ENCODE peak calls at places on chromosome 15, in four cellular contexts. M is NCI-H774, F is fibroblast of the aortic adventitia, J is GM04503. Z is an unnamed sample.

GRCh38 chr15:68783226-68784054 is 37.3 kb downstream of the ANP32A start:
- DNase-seq in M (no peak), F (no peak), J (no peak), Z (no peak)

GRCh38 chr15:70788114-70789049 is 25.0 kb upstream of the UACA start:
- DNase-seq in M (no peak), F (peak; percentile 81), J (peak; percentile 57), Z (peak; percentile 74)

GRCh38 chr15:96409231-96410138 is 79.0 kb downstream of the NR2F2 start:
- DNase-seq in M (no peak), F (no peak), J (no peak), Z (no peak)

GRCh38 chr15:92324036-92324963 is 69.4 kb upstream of the ST8SIA2 start:
- DNase-seq in M (no peak), F (no peak), J (no peak), Z (no peak)

GRCh38 chr15:76345880-76346665 is 9.5 kb downstream of the ISL2 start:
- DNase-seq in M (no peak), F (no peak), J (no peak), Z (no peak)

GRCh38 chr15:73959012-73959581 is 32.8 kb downstream of the LOXL1 start:
- DNase-seq in M (no peak), F (no peak), J (no peak), Z (no peak)

GRCh38 chr15:84633311-84634227 is 20.5 kb downstream of the WDR73 start:
- DNase-seq in M (peak; percentile 10), F (peak; percentile 64), J (no peak), Z (no peak)

GRCh38 chr15:62564889-62565288 is 399.8 kb upstream of the C2CD4B start:
- DNase-seq in M (no peak), F (no peak), J (no peak), Z (no peak)

GRCh38 chr15:90002428-90002844 is 1.3 kb downstream of the ZNF710 start:
- DNase-seq in M (peak; percentile 17), F (peak; percentile 44), J (no peak), Z (no peak)

GRCh38 chr15:35603298-35603697 is 57.3 kb upstream of the DPH6 start:
- DNase-seq in M (no peak), F (peak; percentile 69), J (no peak), Z (peak; percentile 10)

GRCh38 chr15:53588773-53589172 is 170.7 kb downstream of the WDR72 start:
- DNase-seq in M (no peak), F (peak; percentile 0), J (no peak), Z (no peak)

GRCh38 chr15:67967871-67968423 is 86.2 kb upstream of the PIAS1 start:
- DNase-seq in M (peak; percentile 84), F (peak; percentile 53), J (no peak), Z (peak; percentile 19)

GRCh38 chr15:69807752-69808151 is 290.0 kb downstream of the TLE3 start:
- DNase-seq in M (no peak), F (no peak), J (no peak), Z (no peak)

GRCh38 chr15:70065006-70065722 is 32.6 kb downstream of the TLE3 start:
- DNase-seq in M (no peak), F (no peak), J (no peak), Z (no peak)

GRCh38 chr15:70238917-70239316 is 141.2 kb upstream of the TLE3 start:
- DNase-seq in M (no peak), F (no peak), J (no peak), Z (no peak)

GRCh38 chr15:58190419-58190818 is 52.2 kb downstream of the AQP9 start:
- DNase-seq in M (no peak), F (peak; percentile 28), J (no peak), Z (no peak)

GRCh38 chr15:98785408-98785795 is 137.1 kb downstream of the IGF1R start:
- DNase-seq in M (no peak), F (no peak), J (no peak), Z (no peak)

GRCh38 chr15:57376695-57377477 is 581 bp downstream of the CGNL1 start:
- DNase-seq in M (no peak), F (peak; percentile 58), J (no peak), Z (no peak)

GRCh38 chr15:70033529-70034140 is 64.1 kb downstream of the TLE3 start:
- DNase-seq in M (peak; percentile 15), F (peak; percentile 85), J (no peak), Z (no peak)

GRCh38 chr15:43249699-43250203 is 17.0 kb downstream of the TGM5 start:
- DNase-seq in M (no peak), F (peak; percentile 52), J (peak; percentile 87), Z (peak; percentile 35)

GRCh38 chr15:88630141-88630721 is 8.6 kb upstream of the ISG20 start:
- DNase-seq in M (no peak), F (no peak), J (no peak), Z (no peak)

GRCh38 chr15:51768018-51768417 is 16.6 kb downstream of the TMOD2 start:
- DNase-seq in M (no peak), F (no peak), J (no peak), Z (no peak)

GRCh38 chr15:39748276-39748675 is 34.4 kb downstream of the FSIP1 start:
- DNase-seq in M (no peak), F (no peak), J (no peak), Z (no peak)

GRCh38 chr15:85545185-85545584 is 164.8 kb downstream of the AKAP13 start:
- DNase-seq in M (no peak), F (peak; percentile 48), J (no peak), Z (no peak)

GRCh38 chr15:31279221-31280036 is 47.2 kb upstream of the KLF13 start:
- DNase-seq in M (peak; percentile 67), F (no peak), J (no peak), Z (no peak)

GRCh38 chr15:74179101-74179841 is 5.8 kb downstream of the ISLR start:
- DNase-seq in M (no peak), F (peak; percentile 99), J (peak; percentile 93), Z (peak; percentile 95)

GRCh38 chr15:96320703-96321421 is 9.6 kb upstream of the NR2F2 start:
- DNase-seq in M (no peak), F (no peak), J (no peak), Z (no peak)

GRCh38 chr15:38589502-38589901 is 24.9 kb upstream of the RASGRP1 start:
- DNase-seq in M (no peak), F (peak; percentile 85), J (peak; percentile 49), Z (peak; percentile 36)

GRCh38 chr15:33107950-33108349 is 86.6 kb downstream of the FMN1 start:
- DNase-seq in M (no peak), F (peak; percentile 40), J (no peak), Z (no peak)

GRCh38 chr15:47803767-47804166 is 86.5 kb downstream of the SEMA6D start:
- DNase-seq in M (no peak), F (peak; percentile 4), J (no peak), Z (no peak)

GRCh38 chr15:88012233-88012632 is 244.3 kb downstream of the NTRK3 start:
- DNase-seq in M (no peak), F (peak; percentile 22), J (no peak), Z (no peak)

GRCh38 chr15:84685304-84685703 is 27.3 kb upstream of the NMB start:
- DNase-seq in M (no peak), F (peak; percentile 89), J (peak; percentile 55), Z (peak; percentile 61)

GRCh38 chr15:83112233-83112958 is 5.0 kb downstream of the TM6SF1 start:
- DNase-seq in M (no peak), F (peak; percentile 86), J (no peak), Z (peak; percentile 37)

GRCh38 chr15:39969002-39969394 is 35.1 kb downstream of the EIF2AK4 start:
- DNase-seq in M (no peak), F (no peak), J (no peak), Z (no peak)

GRCh38 chr15:39468341-39468740 is 112.5 kb upstream of the THBS1 start:
- DNase-seq in M (no peak), F (no peak), J (no peak), Z (no peak)

GRCh38 chr15:79769081-79769481 is 127.7 kb downstream of the MTHFS start:
- DNase-seq in M (no peak), F (peak; percentile 2), J (peak; percentile 6), Z (no peak)

GRCh38 chr15:85329561-85330421 is 50.6 kb upstream of the AKAP13 start:
- DNase-seq in M (no peak), F (peak; percentile 65), J (no peak), Z (no peak)

GRCh38 chr15:79682285-79682684 is 214.5 kb downstream of the MTHFS start:
- DNase-seq in M (no peak), F (peak; percentile 88), J (peak; percentile 67), Z (peak; percentile 63)